ENCODE peak calls at places on chromosomes 1 and 21, in eight cellular contexts. V is uterus, C is esophagus squamous epithelium, K is adrenal gland, P is GM23248, Q is OCI-LY7, G is DND-41, S is A549. M is an unnamed sample. For H3K4me1, the result is how much of the 10 kb centered on the place peaks cover.

GRCh38 chr1:119139393-119139792 is 1.1 kb downstream of the WARS2 start:
- DNase-seq in V (no peak), C (no peak), K (no peak), P (no peak), Q (peak), G (no peak), S (no peak), M (peak)

GRCh38 chr1:242209063-242209462 is 210.2 kb upstream of the MAP1LC3C start:
- DNase-seq in V (no peak), C (no peak), K (no peak), P (no peak), Q (no peak), G (no peak), S (no peak), M (no peak)

GRCh38 chr1:29548091-29548490 is 311.8 kb downstream of the PTPRU start:
- DNase-seq in V (no peak), C (no peak), K (no peak), P (no peak), Q (no peak), G (no peak), S (no peak), M (no peak)

GRCh38 chr1:77664923-77665516 is 17.4 kb downstream of the ZZZ3 start:
- DNase-seq in V (no peak), C (no peak), K (no peak), P (no peak), Q (no peak), G (no peak), S (no peak), M (no peak)

GRCh38 chr1:111471012-111471411 is 2.8 kb upstream of the C1orf162 start:
- DNase-seq in V (no peak), C (peak), K (no peak), P (no peak), Q (peak), G (peak), S (no peak), M (peak)

GRCh38 chr21:36589352-36589971 is 109.5 kb upstream of the SIM2 start:
- DNase-seq in V (no peak), C (no peak), K (peak), P (peak), Q (peak), G (peak), S (peak), M (no peak)

GRCh38 chr1:82969340-82969739 is 1029.6 kb downstream of the TTLL7 start:
- DNase-seq in V (no peak), C (no peak), K (no peak), P (no peak), Q (no peak), G (no peak), S (no peak), M (no peak)

GRCh38 chr1:209045326-209046057 is 538.0 kb upstream of the CAMK1G start:
- DNase-seq in V (no peak), C (no peak), K (no peak), P (peak), Q (no peak), G (no peak), S (no peak), M (no peak)

GRCh38 chr1:162218975-162219374 is 149.5 kb downstream of the NOS1AP start:
- DNase-seq in V (no peak), C (no peak), K (no peak), P (no peak), Q (no peak), G (no peak), S (no peak), M (no peak)

GRCh38 chr1:37480581-37481288 is 6.4 kb downstream of the ZC3H12A start:
- DNase-seq in V (no peak), C (no peak), K (no peak), P (no peak), Q (no peak), G (no peak), S (no peak), M (no peak)

GRCh38 chr1:106502659-106503058 is 553.8 kb upstream of the PRMT6 start:
- DNase-seq in V (no peak), C (no peak), K (no peak), P (no peak), Q (no peak), G (no peak), S (no peak), M (no peak)

GRCh38 chr1:154497026-154497806 is 4.8 kb upstream of the TDRD10 start:
- DNase-seq in V (peak), C (no peak), K (peak), P (no peak), Q (peak), G (no peak), S (no peak), M (no peak)

GRCh38 chr1:11331036-11331765 is 58.2 kb downstream of the UBIAD1 start:
- DNase-seq in V (no peak), C (no peak), K (no peak), P (no peak), Q (no peak), G (no peak), S (no peak), M (no peak)

GRCh38 chr1:42914092-42914625 is 44.5 kb downstream of the SLC2A1 start:
- DNase-seq in V (no peak), C (no peak), K (no peak), P (no peak), Q (no peak), G (no peak), S (no peak), M (no peak)

DNA sequence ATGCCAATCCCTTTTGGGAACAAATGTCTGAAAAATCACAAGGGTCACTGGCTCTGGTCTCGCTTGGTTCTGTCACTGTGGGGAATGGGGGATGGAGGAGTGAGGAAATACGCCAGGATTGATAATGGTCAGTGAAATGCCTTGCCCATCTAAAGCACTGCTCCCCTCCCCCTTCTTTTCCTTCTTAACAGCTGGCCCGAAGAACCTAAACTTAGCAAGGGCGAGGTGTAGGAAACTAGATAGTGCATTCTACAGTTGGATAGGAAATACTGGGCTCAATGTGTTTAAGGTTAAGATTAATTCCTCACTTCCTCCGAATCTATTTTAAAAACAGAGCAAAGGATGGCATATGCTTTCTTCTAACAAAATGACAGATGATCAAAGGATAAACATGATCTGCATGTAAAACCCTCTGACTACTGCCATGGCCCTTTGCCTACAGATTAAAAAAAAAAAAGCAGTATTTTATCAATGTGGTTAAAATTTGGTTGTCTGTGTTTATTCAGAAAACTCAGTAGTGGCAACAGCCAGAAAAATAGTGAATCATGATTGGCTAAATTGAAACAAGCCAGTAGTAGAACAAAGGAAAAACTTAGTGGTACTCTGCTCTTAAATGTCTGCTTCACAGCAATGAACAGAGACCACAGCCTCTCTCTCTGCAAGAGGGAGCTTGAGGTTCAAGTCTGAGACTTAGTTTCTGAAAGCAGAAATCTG is 86.1 kb upstream of the VAV3 start:
- DNase-seq in V (no peak), C (no peak), K (no peak), P (peak), Q (no peak), G (peak), S (no peak), M (peak)
- H3K4me1 ChIP-seq in V (under half), C (under half), K (under half), P (under half), Q (under half), G (under half), S (under half), M (under half)

GRCh38 chr1:230728710-230729392 is 14.9 kb upstream of the AGT start:
- DNase-seq in V (no peak), C (no peak), K (no peak), P (no peak), Q (no peak), G (no peak), S (no peak), M (no peak)

GRCh38 chr1:230725256-230726012 is 11.5 kb upstream of the AGT start:
- DNase-seq in V (no peak), C (no peak), K (no peak), P (no peak), Q (no peak), G (no peak), S (no peak), M (no peak)

GRCh38 chr1:230735447-230735846 is 11.7 kb upstream of the CAPN9 start:
- DNase-seq in V (no peak), C (no peak), K (no peak), P (no peak), Q (no peak), G (no peak), S (no peak), M (no peak)

GRCh38 chr1:230730979-230731378 is 16.2 kb upstream of the CAPN9 start:
- DNase-seq in V (no peak), C (no peak), K (peak), P (no peak), Q (no peak), G (no peak), S (no peak), M (no peak)
- H3K4me1 ChIP-seq in V (under half), C (under half), K (under half), P (under half), Q (under half), G (under half), S (under half), M (under half)

GRCh38 chr1:234979316-234980223 is 149.1 kb downstream of the TOMM20 start:
- DNase-seq in V (no peak), C (no peak), K (peak), P (no peak), Q (peak), G (peak), S (no peak), M (no peak)
- H3K4me1 ChIP-seq in V (under half), C (half or more), K (half or more), P (half or more), Q (half or more), G (half or more), S (half or more), M (under half)

GRCh38 chr1:36327421-36328087 is 4.1 kb upstream of the EVA1B start:
- DNase-seq in V (no peak), C (no peak), K (no peak), P (peak), Q (no peak), G (no peak), S (no peak), M (peak)

GRCh38 chr1:36324322-36324802 is 917 bp upstream of the EVA1B start:
- DNase-seq in V (peak), C (no peak), K (no peak), P (no peak), Q (no peak), G (peak), S (no peak), M (no peak)

GRCh38 chr1:36328088-36328480 is 4.6 kb upstream of the EVA1B start:
- DNase-seq in V (no peak), C (no peak), K (no peak), P (no peak), Q (no peak), G (no peak), S (no peak), M (no peak)

GRCh38 chr1:36328713-36329112 is 5.3 kb upstream of the EVA1B start:
- DNase-seq in V (no peak), C (no peak), K (no peak), P (peak), Q (no peak), G (no peak), S (no peak), M (no peak)

GRCh38 chr1:36326499-36326898 is 3.1 kb upstream of the EVA1B start:
- DNase-seq in V (no peak), C (no peak), K (no peak), P (peak), Q (peak), G (peak), S (no peak), M (no peak)
- H3K4me1 ChIP-seq in V (under half), C (under half), K (under half), P (under half), Q (half or more), G (under half), S (under half), M (under half)

M was measured in CD4-positive, CD25-positive, alpha-beta regulatory T cell.